ENCODE peak calls at places on chromosomes 13 and 19, in eight cellular contexts. W is stimulated activated CD4-positive, alpha-beta T cell treated with anti-CD3 and anti-CD28 coated beads, TNF-alpha, amount 100 ng/mL, for 4 hours; R is mesenchymal stem cell; E is NCI-H1436; F is astrocyte of the cerebellum; Y is right cardiac atrium; V is NCI-H510A treated with DMSO at 0.1 percent for 48 hours; H is activated naive CD8-positive, alpha-beta T cell treated with anti-CD3 and anti-CD28 coated beads for 36 hours. G is an unnamed sample.

GRCh38 chr13:92197669-92198068 is 799.2 kb downstream of the GPC5 start:
- DNase-seq in W (no peak), R (peak; percentile 11), E (no peak), F (no peak), Y (no peak), V (no peak), H (no peak), G (no peak)

GRCh38 chr13:51451467-51452390 is 1.1 kb downstream of the INTS6 start:
- DNase-seq in W (peak; percentile 50), R (peak; percentile 74), E (peak; percentile 10), F (no peak), Y (peak; percentile 94), V (peak; percentile 38), H (peak; percentile 81), G (peak; percentile 93)

GRCh38 chr19:6481541-6482342 is at the start of gene DENND1C:
- DNase-seq in W (no peak), R (no peak), E (no peak), F (no peak), Y (no peak), V (no peak), H (peak; percentile 75), G (peak; percentile 70)

GRCh38 chr13:100828226-100828625 is 153.6 kb upstream of the TMTC4 start:
- DNase-seq in W (no peak), R (no peak), E (peak; percentile 20), F (no peak), Y (no peak), V (no peak), H (no peak), G (peak; percentile 70)

GRCh38 chr19:40238775-40239174 is 12.3 kb upstream of the CCNP start:
- DNase-seq in W (no peak), R (no peak), E (no peak), F (no peak), Y (no peak), V (no peak), H (no peak), G (no peak)

GRCh38 chr19:4055209-4055552 is 11.5 kb downstream of the ZBTB7A start:
- DNase-seq in W (no peak), R (no peak), E (no peak), F (no peak), Y (no peak), V (no peak), H (no peak), G (no peak)

GRCh38 chr13:113178070-113178895 is 19.8 kb downstream of the PROZ start:
- DNase-seq in W (no peak), R (peak; percentile 95), E (no peak), F (peak; percentile 84), Y (no peak), V (no peak), H (no peak), G (no peak)

GRCh38 chr13:35892837-35893814 is 238.1 kb downstream of the DCLK1 start:
- DNase-seq in W (no peak), R (no peak), E (no peak), F (no peak), Y (no peak), V (no peak), H (no peak), G (no peak)

GRCh38 chr13:81171065-81171647 is 830.2 kb upstream of the SPRY2 start:
- DNase-seq in W (no peak), R (peak; percentile 16), E (peak; percentile 7), F (no peak), Y (no peak), V (peak; percentile 6), H (no peak), G (peak; percentile 18)

GRCh38 chr19:58570770-58571574 is 2.2 kb downstream of the MZF1 start:
- DNase-seq in W (no peak), R (no peak), E (no peak), F (no peak), Y (peak; percentile 69), V (no peak), H (no peak), G (no peak)

GRCh38 chr13:67204731-67205130 is 25.4 kb downstream of the PCDH9 start:
- DNase-seq in W (no peak), R (peak; percentile 33), E (no peak), F (no peak), Y (no peak), V (no peak), H (no peak), G (no peak)

GRCh38 chr19:17347361-17347760 is 10.0 kb downstream of the GTPBP3 start:
- DNase-seq in W (no peak), R (peak; percentile 65), E (no peak), F (no peak), Y (peak; percentile 71), V (no peak), H (no peak), G (no peak)

GRCh38 chr13:91046715-91047327 is 300.7 kb upstream of the MIR17HG start:
- DNase-seq in W (no peak), R (no peak), E (no peak), F (no peak), Y (no peak), V (no peak), H (no peak), G (peak; percentile 8)

G was measured in neural progenitor cell.